ENCODE peak calls at places on chromosomes 12 and 14, in seven cellular contexts. W is left ventricle myocardium inferior; I is left ventricle myocardium superior; Y is stimulated activated CD4-positive, alpha-beta T cell treated with anti-CD3 and anti-CD28 coated beads, Interleukin-1b, Interleukin-23, amount 100 ng/mL, for 1 hour; L is iris pigment epithelial cell; C is activated CD4-positive, alpha-beta T cell treated with anti-CD3 and anti-CD28 coated beads, Interleukin-2, amount 50 U/mL, for 1 hour; Z is ELF-1. H is an unnamed sample.

GRCh38 chr12:118150625-118151024 is 14.7 kb downstream of the PEBP1 start:
- DNase-seq in W (no peak), I (peak; percentile 45), Y (no peak), L (no peak), C (no peak), Z (no peak), H (no peak)

GRCh38 chr14:56129941-56130340 is 11.7 kb downstream of the PELI2 start:
- DNase-seq in W (peak; percentile 34), I (peak; percentile 51), Y (no peak), L (no peak), C (no peak), Z (no peak), H (no peak)

GRCh38 chr14:53953828-53954550 is 2.6 kb downstream of the BMP4 start:
- DNase-seq in W (peak; percentile 38), I (peak; percentile 64), Y (no peak), L (no peak), C (no peak), Z (peak; percentile 66), H (peak; percentile 54)

GRCh38 chr12:122460641-122461040 is 38.2 kb upstream of the CLIP1 start:
- DNase-seq in W (no peak), I (no peak), Y (no peak), L (no peak), C (no peak), Z (no peak), H (no peak)

GRCh38 chr14:59154383-59154782 is 34.1 kb upstream of the DAAM1 start:
- DNase-seq in W (no peak), I (no peak), Y (no peak), L (peak; percentile 8), C (no peak), Z (no peak), H (peak; percentile 9)

GRCh38 chr12:116539905-116540482 is 19.2 kb upstream of the MAP1LC3B2 start:
- DNase-seq in W (peak; percentile 53), I (peak; percentile 59), Y (no peak), L (peak; percentile 72), C (no peak), Z (peak; percentile 82), H (no peak)

GRCh38 chr14:63952933-63953437 is 100.2 kb downstream of the SYNE2 start:
- DNase-seq in W (no peak), I (no peak), Y (no peak), L (peak; percentile 24), C (no peak), Z (no peak), H (no peak)

GRCh38 chr14:93326196-93326595 is 6.6 kb downstream of the BTBD7 start:
- DNase-seq in W (no peak), I (no peak), Y (no peak), L (no peak), C (no peak), Z (no peak), H (no peak)

GRCh38 chr12:115030017-115030416 is 346.0 kb upstream of the TBX3 start:
- DNase-seq in W (no peak), I (no peak), Y (no peak), L (no peak), C (no peak), Z (no peak), H (no peak)

GRCh38 chr12:50933459-50934124 is 18.8 kb upstream of the HIGD1C start:
- DNase-seq in W (no peak), I (no peak), Y (no peak), L (peak; percentile 52), C (no peak), Z (no peak), H (no peak)

GRCh38 chr12:47270782-47271664 is 191.3 kb upstream of the AMIGO2 start:
- DNase-seq in W (no peak), I (no peak), Y (no peak), L (peak; percentile 91), C (no peak), Z (no peak), H (peak; percentile 90)

GRCh38 chr14:66482873-66483272 is 3.3 kb upstream of the CCDC196 start:
- DNase-seq in W (no peak), I (no peak), Y (no peak), L (no peak), C (no peak), Z (no peak), H (no peak)

H was measured in HT-29.